ENCODE peak calls at places on chromosome 20, in nine cellular contexts. A is WTC11, T is G401, G is gastrocnemius medialis, Q is GM20000, Z is AG08396, E is NCI-H460, D is dorsolateral prefrontal cortex, S is neural crest cell. M is an unnamed sample.
A peak's percentile ranks its signal among the peaks of the same experiment; 100 is the strongest.

GRCh38 chr20:4720121-4720976 is 1.4 kb upstream of the PRND start:
- DNase-seq in A (peak; percentile 75), T (peak; percentile 88), G (peak; percentile 61), Q (peak; percentile 90), Z (peak; percentile 87), E (peak; percentile 67), D (peak; percentile 56), S (peak; percentile 72), M (peak; percentile 88)

GRCh38 chr20:18404172-18404571 is 62.7 kb downstream of the DZANK1 start:
- DNase-seq in A (no peak), T (no peak), G (no peak), Q (no peak), Z (no peak), E (no peak), D (no peak), S (no peak), M (no peak)

GRCh38 chr20:35004051-35004725 is 48.5 kb downstream of the MYH7B start:
- DNase-seq in A (peak; percentile 8), T (no peak), G (no peak), Q (no peak), Z (no peak), E (no peak), D (no peak), S (no peak), M (no peak)

GRCh38 chr20:32963176-32963575 is 41.1 kb downstream of the SUN5 start:
- DNase-seq in A (no peak), T (no peak), G (no peak), Q (no peak), Z (no peak), E (no peak), D (no peak), S (no peak), M (no peak)

GRCh38 chr20:26169506-26169905 is 472.9 kb upstream of the ZNF337 start:
- DNase-seq in A (no peak), T (no peak), G (no peak), Q (no peak), Z (no peak), E (no peak), D (no peak), S (no peak), M (no peak)

GRCh38 chr20:57458400-57459160 is 66.4 kb downstream of the CTCFL start:
- DNase-seq in A (no peak), T (peak; percentile 28), G (peak; percentile 89), Q (no peak), Z (no peak), E (no peak), D (no peak), S (no peak), M (peak; percentile 68)

GRCh38 chr20:62771396-62772102 is 24.7 kb upstream of the MRGBP start:
- DNase-seq in A (no peak), T (no peak), G (no peak), Q (no peak), Z (no peak), E (no peak), D (no peak), S (no peak), M (no peak)

GRCh38 chr20:34791289-34792020 is 34.0 kb downstream of the NCOA6 start:
- DNase-seq in A (no peak), T (peak; percentile 47), G (peak; percentile 68), Q (no peak), Z (peak; percentile 16), E (peak; percentile 62), D (no peak), S (no peak), M (no peak)

GRCh38 chr20:14700641-14700965 is 363.2 kb upstream of the FLRT3 start:
- DNase-seq in A (no peak), T (no peak), G (no peak), Q (no peak), Z (no peak), E (no peak), D (no peak), S (no peak), M (peak; percentile 22)

GRCh38 chr20:34045294-34045693 is 51.6 kb downstream of the RALY start:
- DNase-seq in A (no peak), T (peak; percentile 73), G (peak; percentile 28), Q (no peak), Z (no peak), E (no peak), D (no peak), S (no peak), M (peak; percentile 49)

GRCh38 chr20:47042464-47042863 is 147.8 kb downstream of the EYA2 start:
- DNase-seq in A (no peak), T (no peak), G (no peak), Q (no peak), Z (no peak), E (no peak), D (no peak), S (no peak), M (no peak)

GRCh38 chr20:62014889-62015375 is 50.7 kb downstream of the TAF4 start:
- DNase-seq in A (no peak), T (no peak), G (no peak), Q (no peak), Z (no peak), E (no peak), D (no peak), S (no peak), M (no peak)

GRCh38 chr20:50725722-50726000 is 5.7 kb upstream of the PARD6B start:
- DNase-seq in A (no peak), T (no peak), G (no peak), Q (no peak), Z (no peak), E (no peak), D (no peak), S (no peak), M (no peak)

GRCh38 chr20:2713285-2713684 is 20.7 kb downstream of the EBF4 start:
- DNase-seq in A (no peak), T (no peak), G (no peak), Q (no peak), Z (no peak), E (peak; percentile 23), D (no peak), S (no peak), M (no peak)

GRCh38 chr20:57586370-57586793 is 25.5 kb downstream of the PCK1 start:
- DNase-seq in A (no peak), T (no peak), G (no peak), Q (no peak), Z (no peak), E (no peak), D (no peak), S (no peak), M (no peak)

GRCh38 chr20:48026981-48027592 is 241.8 kb upstream of the SULF2 start:
- DNase-seq in A (no peak), T (no peak), G (no peak), Q (no peak), Z (no peak), E (no peak), D (no peak), S (no peak), M (no peak)

GRCh38 chr20:32067234-32067821 is 15.3 kb downstream of the HCK start:
- DNase-seq in A (no peak), T (peak; percentile 29), G (no peak), Q (no peak), Z (peak; percentile 69), E (no peak), D (no peak), S (no peak), M (peak; percentile 41)

GRCh38 chr20:64025826-64026412 is 10.1 kb upstream of the C20orf204 start:
- DNase-seq in A (no peak), T (no peak), G (no peak), Q (no peak), Z (no peak), E (no peak), D (no peak), S (no peak), M (no peak)

GRCh38 chr20:53808733-53809132 is 215.1 kb upstream of the ZNF217 start:
- DNase-seq in A (no peak), T (no peak), G (no peak), Q (no peak), Z (no peak), E (no peak), D (no peak), S (no peak), M (no peak)

GRCh38 chr20:32924781-32925180 is 66.1 kb downstream of the EFCAB8 start:
- DNase-seq in A (no peak), T (no peak), G (no peak), Q (no peak), Z (no peak), E (no peak), D (no peak), S (no peak), M (no peak)

GRCh38 chr20:15882553-15882952 is 690.7 kb downstream of the KIF16B start:
- DNase-seq in A (no peak), T (no peak), G (no peak), Q (no peak), Z (no peak), E (no peak), D (no peak), S (no peak), M (no peak)

GRCh38 chr20:57265649-57266250 is 691 bp downstream of the BMP7 start:
- DNase-seq in A (peak; percentile 46), T (no peak), G (no peak), Q (peak; percentile 47), Z (no peak), E (no peak), D (no peak), S (peak; percentile 23), M (no peak)

GRCh38 chr20:49187330-49188100 is 619 bp downstream of the STAU1 start:
- DNase-seq in A (no peak), T (peak; percentile 24), G (peak; percentile 28), Q (peak; percentile 69), Z (peak; percentile 55), E (no peak), D (no peak), S (peak; percentile 13), M (no peak)

GRCh38 chr20:35821807-35822242 is 50.0 kb downstream of the PHF20 start:
- DNase-seq in A (no peak), T (no peak), G (no peak), Q (no peak), Z (peak; percentile 47), E (no peak), D (no peak), S (no peak), M (no peak)

GRCh38 chr20:43751167-43752050 is 24.6 kb upstream of the GTSF1L start:
- DNase-seq in A (no peak), T (no peak), G (no peak), Q (peak; percentile 89), Z (peak; percentile 75), E (no peak), D (no peak), S (no peak), M (peak; percentile 32)